ENCODE peak calls at places on chromosomes 11 and 22, in eight cellular contexts. V is Jurkat, Clone E6-1; P is activated CD4-positive, alpha-beta T cell treated with anti-CD3 and anti-CD28 coated beads, Interleukin-2, amount 10 ng/mL, durations not matched to agents 7 days and 5 days; K is activated CD8-positive, alpha-beta memory T cell treated with anti-CD3 and anti-CD28 coated beads, Interleukin-2, amount 50 U/mL, for 48 hours; U is cardiac muscle cell; T is CD4-positive, alpha-beta T cell; E is stimulated activated CD4-positive, alpha-beta T cell treated with anti-CD3 and anti-CD28 coated beads, TNF-alpha, amount 100 ng/mL, for 4 hours; N is GM20000. B is an unnamed sample.

GRCh38 chr11:74695705-74696280 is 35.4 kb downstream of the CHRDL2 start:
- DNase-seq in K (no peak), N (no peak), U (no peak), E (no peak), P (no peak), T (no peak), V (no peak), B (no peak)

GRCh38 chr11:122796128-122796717 is 42.1 kb upstream of the CRTAM start:
- DNase-seq in T (peak), K (peak), N (peak), V (peak), P (peak), U (peak), E (peak), B (peak)

GRCh38 chr11:123535401-123535800 is 105.3 kb downstream of the GRAMD1B start:
- DNase-seq in N (no peak), V (no peak), U (no peak), E (no peak), T (no peak), P (no peak), K (no peak), B (no peak)

GRCh38 chr11:116916052-116916451 is 78.6 kb upstream of the APOA1 start:
- DNase-seq in K (no peak), U (no peak), T (no peak), V (no peak), P (no peak), E (no peak), N (no peak), B (no peak)

GRCh38 chr11:75155570-75156422 is 4.9 kb downstream of the SLCO2B1 start:
- DNase-seq in U (no peak), P (no peak), K (no peak), N (no peak), E (no peak), T (no peak), V (no peak), B (no peak)

GRCh38 chr22:49087163-49087562 is 740.5 kb downstream of the BRD1 start:
- DNase-seq in U (no peak), T (no peak), K (no peak), N (no peak), V (no peak), E (no peak), P (no peak), B (no peak)

GRCh38 chr22:35743466-35743865 is 25.8 kb downstream of the APOL5 start:
- DNase-seq in T (no peak), K (no peak), N (no peak), P (no peak), V (no peak), E (no peak), U (no peak), B (no peak)

GRCh38 chr11:58059011-58059358 is 28.2 kb downstream of the OR6Q1 start:
- DNase-seq in U (peak), N (no peak), V (no peak), K (no peak), P (no peak), T (no peak), E (no peak), B (no peak)

GRCh38 chr11:9577551-9577950 is 4.1 kb downstream of the WEE1 start:
- DNase-seq in U (no peak), T (no peak), K (no peak), P (no peak), N (no peak), E (no peak), V (no peak), B (no peak)

GRCh38 chr11:65043881-65044501 is 3.0 kb downstream of the SAC3D1 start:
- DNase-seq in N (no peak), V (no peak), K (no peak), U (no peak), E (no peak), P (no peak), T (no peak), B (no peak)

GRCh38 chr11:18853086-18853720 is 61.6 kb upstream of the PTPN5 start:
- DNase-seq in K (no peak), P (no peak), U (peak), E (no peak), N (peak), T (no peak), V (peak), B (no peak)

GRCh38 chr11:24932110-24933000 is 435.5 kb downstream of the LUZP2 start:
- DNase-seq in K (no peak), N (no peak), E (no peak), T (no peak), P (no peak), V (no peak), U (no peak), B (peak)

GRCh38 chr11:64809781-64810241 is 540 bp downstream of the MEN1 start:
- DNase-seq in N (peak), U (peak), K (no peak), E (no peak), T (no peak), P (peak), V (no peak), B (peak)

GRCh38 chr11:79794484-79795393 is 353.9 kb upstream of the TENM4 start:
- DNase-seq in U (no peak), V (no peak), P (no peak), N (no peak), E (no peak), K (no peak), T (no peak), B (no peak)

GRCh38 chr11:67732045-67732787 is 57.8 kb upstream of the ALDH3B2 start:
- DNase-seq in E (no peak), V (peak), T (peak), P (peak), U (peak), K (peak), N (peak), B (no peak)

GRCh38 chr11:100964400-100964799 is 165.2 kb downstream of the PGR start:
- DNase-seq in T (no peak), N (no peak), K (no peak), P (no peak), E (no peak), V (no peak), U (no peak), B (no peak)

GRCh38 chr22:36160499-36160942 is at the start of gene APOL3:
- DNase-seq in K (peak), N (peak), U (no peak), P (peak), E (peak), T (peak), V (peak), B (no peak)

GRCh38 chr11:20162824-20163777 is 2.8 kb upstream of the DBX1 start:
- DNase-seq in P (no peak), U (peak), K (no peak), T (no peak), E (no peak), V (no peak), N (no peak), B (peak)

GRCh38 chr11:65501530-65502273 is 2.9 kb downstream of the MALAT1 start:
- DNase-seq in T (no peak), E (no peak), U (no peak), N (no peak), V (no peak), P (no peak), K (no peak), B (no peak)

GRCh38 chr22:43823911-43824665 is 12.0 kb upstream of the EFCAB6 start:
- DNase-seq in N (no peak), U (no peak), K (no peak), E (no peak), T (no peak), P (no peak), V (no peak), B (no peak)

GRCh38 chr22:25741692-25742626 is at the start of gene MYO18B:
- DNase-seq in T (no peak), V (no peak), K (no peak), P (no peak), U (peak), N (no peak), E (no peak), B (no peak)

GRCh38 chr11:47354913-47355282 is 2.4 kb upstream of the MYBPC3 start:
- DNase-seq in P (no peak), T (no peak), E (no peak), N (no peak), U (no peak), V (no peak), K (no peak), B (no peak)

GRCh38 chr22:44928711-44929347 is 81.0 kb downstream of the PHF21B start:
- DNase-seq in U (no peak), E (no peak), T (no peak), P (no peak), N (no peak), V (no peak), K (no peak), B (no peak)

GRCh38 chr22:43342347-43343261 is 568 bp downstream of the SCUBE1 start:
- DNase-seq in P (no peak), E (no peak), K (no peak), N (no peak), U (no peak), T (no peak), V (no peak), B (peak)

GRCh38 chr22:25199726-25200520 is at the start of gene CRYBB3:
- DNase-seq in V (no peak), P (no peak), E (no peak), T (no peak), N (no peak), U (no peak), K (no peak), B (peak)

GRCh38 chr22:44889233-44889878 is 120.4 kb downstream of the PHF21B start:
- DNase-seq in K (no peak), E (no peak), V (no peak), T (no peak), P (no peak), N (no peak), U (no peak), B (no peak)

GRCh38 chr22:40806711-40807110 is 12.4 kb downstream of the SLC25A17 start:
- DNase-seq in E (no peak), N (no peak), U (no peak), T (no peak), V (no peak), P (no peak), K (no peak), B (no peak)

GRCh38 chr11:118117790-118118601 is 31.2 kb upstream of the SMIM35 start:
- DNase-seq in E (no peak), N (no peak), K (no peak), U (no peak), T (no peak), P (no peak), V (no peak), B (no peak)